ENCODE peak calls at places on chromosomes 2 and 18, in five cellular contexts. R is vagina, L is DND-41, S is psoas muscle, X is pancreas. B is an unnamed sample. For H3K9me3, the result is how much of the 10 kb centered on the place peaks cover.

GRCh38 chr2:111139637-111140317 is 19.1 kb downstream of the BCL2L11 start:
- DNase-seq in S (peak), L (no peak), X (no peak), R (no peak), B (peak)

GRCh38 chr2:160753331-160753654 is 259.7 kb upstream of the RBMS1 start:
- DNase-seq in R (no peak), L (no peak), X (no peak), S (no peak), B (no peak)

GRCh38 chr2:216211614-216212013 is 102.5 kb downstream of the XRCC5 start:
- DNase-seq in X (no peak), R (no peak), S (no peak), L (no peak), B (no peak)

GRCh38 chr2:26483957-26484565 is 6.1 kb upstream of the OTOF start:
- DNase-seq in X (peak), S (no peak), L (no peak), R (no peak), B (peak)

GRCh38 chr18:57294547-57294946 is 57.8 kb upstream of the ST8SIA3 start:
- DNase-seq in S (no peak), L (no peak), R (peak), X (no peak), B (no peak)

GRCh38 chr2:155633887-155634570 is 698.5 kb downstream of the NR4A2 start:
- DNase-seq in X (no peak), R (no peak), S (no peak), L (no peak), B (no peak)

GRCh38 chr18:36179562-36180334 is 7.5 kb upstream of the MOCOS start:
- DNase-seq in X (peak), S (peak), L (no peak), R (no peak), B (peak)

GRCh38 chr18:25109484-25109883 is 242.5 kb downstream of the ZNF521 start:
- DNase-seq in S (no peak), X (no peak), L (no peak), R (no peak), B (no peak)

GRCh38 chr2:229454934-229455631 is 184.0 kb upstream of the PID1 start:
- DNase-seq in R (no peak), L (no peak), S (no peak), X (no peak), B (no peak)

GRCh38 chr2:110853516-110853915 is 121.1 kb downstream of the ACOXL start:
- DNase-seq in L (peak), X (no peak), R (no peak), S (no peak), B (peak)

GRCh38 chr2:39521876-39522517 is 84.9 kb upstream of the MAP4K3 start:
- DNase-seq in R (no peak), S (no peak), X (no peak), L (no peak), B (no peak)

GRCh38 chr2:159124441-159124911 is 156.0 kb downstream of the TANC1 start:
- DNase-seq in S (no peak), R (peak), L (peak), X (no peak), B (no peak)

GRCh38 chr18:32530947-32531651 is 60.4 kb upstream of the GAREM1 start:
- DNase-seq in S (no peak), R (no peak), X (no peak), L (no peak), B (no peak)

GRCh38 chr2:160836755-160837154 is 323.5 kb upstream of the TANK start:
- DNase-seq in R (no peak), S (no peak), X (no peak), L (no peak), B (no peak)

GRCh38 chr18:46764586-46764985 is 7.7 kb upstream of the ST8SIA5 start:
- DNase-seq in R (no peak), X (no peak), L (no peak), S (no peak), B (no peak)

GRCh38 chr2:163733301-163733938 is 2.4 kb downstream of the FIGN start:
- DNase-seq in S (no peak), L (no peak), X (no peak), R (no peak), B (no peak)

GRCh38 chr2:200479617-200480292 is 30.1 kb downstream of the KCTD18 start:
- DNase-seq in R (no peak), S (no peak), X (no peak), L (no peak), B (no peak)

GRCh38 chr2:86094229-86094628 is 11.5 kb downstream of the POLR1A start:
- DNase-seq in L (no peak), R (no peak), X (no peak), S (no peak), B (no peak)

GRCh38 chr2:5111581-5111980 is 580.6 kb upstream of the SOX11 start:
- DNase-seq in R (no peak), X (no peak), S (no peak), L (no peak), B (no peak)
- H3K9me3 ChIP-seq in R (under half), X (under half), S (under half), L (under half), B (under half)

GRCh38 chr2:108240966-108241365 is 1.2 kb downstream of the SULT1C3 start:
- DNase-seq in S (no peak), L (no peak), X (no peak), R (no peak), B (no peak)
- H3K9me3 ChIP-seq in S (under half), L (under half), X (under half), R (under half), B (under half)

DNA sequence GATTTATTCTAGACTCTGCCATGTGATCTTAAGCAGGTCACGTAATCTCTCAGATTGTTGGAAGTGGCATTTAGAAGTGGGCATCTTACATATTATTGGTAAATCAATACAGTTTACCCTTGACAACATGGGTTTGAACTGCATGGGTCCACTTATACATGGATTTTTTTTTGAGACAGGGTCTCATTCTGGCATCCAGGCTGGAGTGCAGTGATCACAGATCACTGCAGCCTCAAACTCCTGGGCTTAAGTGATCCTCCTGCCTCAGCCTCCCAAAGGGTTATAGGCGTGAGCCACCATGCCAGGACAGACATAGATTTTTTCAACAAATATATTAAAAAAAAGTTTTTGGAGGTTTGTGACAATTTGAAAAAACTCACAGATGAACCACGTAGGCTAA is 144.7 kb downstream of the OTX1 start:
- DNase-seq in R (no peak), L (no peak), X (no peak), S (no peak), B (no peak)
- H3K9me3 ChIP-seq in R (under half), L (under half), X (under half), S (under half), B (under half)

GRCh38 chr2:118521960-118522359 is 325.5 kb downstream of the EN1 start:
- DNase-seq in L (no peak), X (no peak), S (no peak), R (no peak), B (no peak)

GRCh38 chr2:118524911-118525310 is 322.5 kb downstream of the EN1 start:
- DNase-seq in L (no peak), R (no peak), S (no peak), X (no peak), B (no peak)

GRCh38 chr2:118523761-118524160 is 323.7 kb downstream of the EN1 start:
- DNase-seq in X (no peak), R (no peak), L (no peak), S (no peak), B (no peak)

GRCh38 chr2:118521272-118521671 is 326.2 kb downstream of the EN1 start:
- DNase-seq in L (no peak), R (no peak), X (no peak), S (no peak), B (no peak)
- H3K9me3 ChIP-seq in L (under half), R (under half), X (under half), S (under half), B (under half)

GRCh38 chr2:168538534-168538933 is 82.5 kb downstream of the CERS6 start:
- DNase-seq in L (no peak), S (no peak), X (no peak), R (no peak), B (no peak)

GRCh38 chr2:168538133-168538532 is 82.1 kb downstream of the CERS6 start:
- DNase-seq in X (no peak), R (no peak), L (no peak), S (no peak), B (no peak)

GRCh38 chr2:168536925-168537466 is 80.9 kb downstream of the CERS6 start:
- DNase-seq in L (no peak), S (no peak), R (no peak), X (no peak), B (no peak)

GRCh38 chr2:168530980-168531379 is 74.9 kb downstream of the CERS6 start:
- DNase-seq in R (no peak), L (no peak), S (no peak), X (no peak), B (no peak)

DNA sequence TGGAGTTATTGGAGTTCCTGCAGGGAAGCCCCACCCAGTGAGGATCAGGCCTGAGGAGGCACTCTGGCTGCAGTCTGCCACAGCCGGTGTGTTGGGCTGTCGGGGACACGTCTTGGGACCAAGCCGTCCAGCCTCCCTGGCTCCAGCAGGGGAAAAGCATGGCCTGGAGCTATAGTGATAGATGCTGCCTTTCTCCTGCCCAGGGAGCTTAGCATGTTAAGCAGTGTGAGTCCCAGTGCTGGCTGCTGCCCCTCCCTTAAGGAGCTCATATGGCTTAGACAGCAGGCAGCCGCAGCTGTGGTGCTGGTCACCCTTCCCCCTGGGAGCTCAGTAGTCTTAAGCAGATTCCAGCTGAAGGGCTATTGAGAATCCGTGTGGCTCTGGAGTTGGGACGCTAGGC is 78.9 kb downstream of the CERS6 start:
- DNase-seq in S (no peak), X (no peak), R (no peak), L (no peak), B (no peak)
- H3K9me3 ChIP-seq in S (under half), X (under half), R (under half), L (under half), B (under half)

GRCh38 chr18:910247-910646 is 5.6 kb downstream of the ADCYAP1 start:
- DNase-seq in R (no peak), S (no peak), L (no peak), X (no peak), B (no peak)

GRCh38 chr18:911025-911424 is 6.4 kb downstream of the ADCYAP1 start:
- DNase-seq in X (no peak), L (peak), S (no peak), R (no peak), B (no peak)

GRCh38 chr18:907171-907879 is 2.7 kb downstream of the ADCYAP1 start:
- DNase-seq in S (no peak), X (peak), L (no peak), R (no peak), B (no peak)

GRCh38 chr18:907880-908512 is 3.3 kb downstream of the ADCYAP1 start:
- DNase-seq in X (peak), R (no peak), S (no peak), L (no peak), B (no peak)

GRCh38 chr18:908631-909621 is 4.3 kb downstream of the ADCYAP1 start:
- DNase-seq in X (no peak), R (no peak), L (no peak), S (no peak), B (no peak)
- H3K9me3 ChIP-seq in X (under half), R (under half), L (under half), S (under half), B (under half)

GRCh38 chr2:239717706-239718105 is 307.4 kb downstream of the NDUFA10 start:
- DNase-seq in S (no peak), L (no peak), R (no peak), X (peak), B (no peak)
- H3K9me3 ChIP-seq in S (under half), L (under half), R (under half), X (under half), B (under half)

GRCh38 chr2:30505500-30506180 is 58.6 kb downstream of the LCLAT1 start:
- DNase-seq in X (no peak), L (no peak), R (no peak), S (no peak), B (no peak)

GRCh38 chr2:30500699-30501098 is 53.7 kb downstream of the LCLAT1 start:
- DNase-seq in X (no peak), R (no peak), S (no peak), L (no peak), B (no peak)

GRCh38 chr2:30503007-30503691 is 56.1 kb downstream of the LCLAT1 start:
- DNase-seq in S (no peak), L (no peak), R (no peak), X (no peak), B (no peak)

GRCh38 chr2:30502310-30502709 is 55.3 kb downstream of the LCLAT1 start:
- DNase-seq in X (no peak), S (no peak), L (no peak), R (no peak), B (no peak)

DNA sequence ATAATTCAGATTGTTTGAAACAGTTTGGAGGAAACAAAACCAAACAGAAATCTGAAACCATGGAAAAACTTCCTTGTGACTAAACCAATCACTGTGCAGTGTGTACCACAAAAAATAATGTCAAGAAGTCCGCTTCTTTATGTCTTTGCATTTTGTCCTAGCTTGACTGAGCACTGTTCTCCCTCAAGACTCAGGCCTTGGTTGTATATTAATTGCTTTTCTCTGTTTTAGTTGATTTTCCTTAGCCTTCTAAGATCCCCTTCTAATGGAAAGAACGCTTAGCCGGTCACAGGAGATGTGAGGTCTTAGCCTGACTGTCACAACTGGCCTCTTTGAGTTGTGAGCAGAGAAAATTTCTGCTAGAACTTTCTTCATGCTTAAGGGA is 56.6 kb downstream of the LCLAT1 start:
- DNase-seq in S (no peak), R (no peak), L (no peak), X (no peak), B (no peak)
- H3K9me3 ChIP-seq in S (under half), R (under half), L (under half), X (under half), B (under half)

DNA sequence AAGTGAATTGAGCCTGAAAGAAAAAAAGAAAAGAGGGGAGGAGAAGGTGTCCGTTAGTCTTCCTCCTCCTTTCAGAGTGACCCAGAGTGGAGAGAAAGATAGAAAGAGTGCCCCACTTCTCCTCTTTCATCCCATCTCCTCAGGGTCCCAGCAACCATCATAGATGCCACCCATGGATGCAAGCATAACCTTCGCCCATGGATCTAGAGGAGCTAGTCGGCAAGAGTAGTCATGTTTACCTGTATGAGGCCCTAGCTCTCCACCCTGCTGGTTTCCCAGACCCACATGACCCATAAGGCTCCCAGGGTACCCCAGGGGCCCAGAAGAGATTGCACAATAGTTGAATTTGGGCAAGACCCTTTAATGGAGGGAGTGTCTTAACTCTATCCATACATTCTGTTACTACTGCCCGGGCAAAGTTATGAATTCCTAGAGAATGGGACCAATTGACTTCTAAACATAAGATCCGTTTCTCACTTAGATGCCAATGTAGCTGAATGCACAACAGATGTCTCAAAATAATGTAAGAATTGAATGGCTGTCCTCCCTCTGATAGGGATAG is 56.1 kb upstream of the CDCA7 start:
- DNase-seq in L (no peak), R (no peak), X (no peak), S (no peak), B (no peak)
- H3K9me3 ChIP-seq in L (under half), R (under half), X (under half), S (under half), B (under half)